ENCODE peak calls at places on chromosomes 16 and 17, in nine cellular contexts. U is germinal center; T is cardiac muscle cell; F is CD4-positive, alpha-beta T cell; J is HS-27A; B is occipital lobe; W is nucleus accumbens; O is AG09319; Y is fibroblast of pulmonary artery. C is an unnamed sample.

GRCh38 chr16:30459456-30459855 is 13.1 kb upstream of the ITGAL start:
- DNase-seq in F (no peak), O (no peak), W (no peak), T (no peak), B (no peak), J (no peak), Y (no peak), U (no peak), C (no peak)

GRCh38 chr17:77894126-77894956 is 64.2 kb upstream of the TNRC6C start:
- DNase-seq in T (no peak), F (no peak), J (no peak), Y (no peak), U (no peak), B (no peak), W (no peak), O (no peak), C (no peak)

GRCh38 chr17:61309857-61310256 is 89.8 kb upstream of the TBX2 start:
- DNase-seq in B (no peak), U (no peak), Y (peak), W (no peak), T (no peak), O (no peak), F (no peak), J (no peak), C (no peak)

GRCh38 chr17:60090412-60090811 is 11.7 kb upstream of the HEATR6 start:
- DNase-seq in F (no peak), Y (no peak), O (no peak), T (no peak), B (no peak), W (no peak), J (no peak), U (no peak), C (no peak)

GRCh38 chr16:28309811-28310311 is 17.5 kb downstream of the SBK1 start:
- DNase-seq in T (no peak), B (peak), U (no peak), Y (no peak), J (no peak), F (peak), W (no peak), O (no peak), C (no peak)

GRCh38 chr17:33527290-33527689 is 234.2 kb upstream of the ASIC2 start:
- DNase-seq in U (no peak), Y (no peak), F (no peak), W (no peak), O (no peak), T (no peak), B (no peak), J (no peak), C (no peak)

GRCh38 chr17:17919169-17920107 is 52.8 kb downstream of the TOM1L2 start:
- DNase-seq in W (peak), F (peak), O (peak), T (peak), J (peak), B (peak), Y (peak), U (peak), C (peak)

GRCh38 chr16:4788489-4788889 is 344 bp upstream of the SEPTIN12 start:
- DNase-seq in F (no peak), O (no peak), B (no peak), U (no peak), J (no peak), T (peak), Y (no peak), W (no peak), C (no peak)

GRCh38 chr16:46746821-46747776 is 1.0 kb downstream of the MYLK3 start:
- DNase-seq in Y (no peak), T (peak), F (no peak), U (no peak), W (no peak), J (no peak), B (no peak), O (no peak), C (no peak)

GRCh38 chr16:48617711-48618148 is 7.8 kb upstream of the N4BP1 start:
- DNase-seq in W (peak), U (no peak), F (no peak), B (no peak), O (peak), J (no peak), T (peak), Y (peak), C (no peak)

GRCh38 chr17:4559851-4560820 is at the start of gene GGT6:
- DNase-seq in Y (no peak), O (no peak), U (no peak), W (no peak), F (no peak), T (no peak), B (no peak), J (no peak), C (no peak)

GRCh38 chr17:17587614-17588336 is 3.7 kb downstream of the PEMT start:
- DNase-seq in J (no peak), F (no peak), U (no peak), O (no peak), B (no peak), W (no peak), Y (no peak), T (no peak), C (no peak)

GRCh38 chr16:14007460-14007859 is 63.7 kb upstream of the MRTFB start:
- DNase-seq in T (no peak), U (no peak), J (no peak), Y (peak), O (peak), F (no peak), W (no peak), B (no peak), C (no peak)

GRCh38 chr17:15038656-15039055 is 226.5 kb downstream of the PMP22 start:
- DNase-seq in J (no peak), W (no peak), U (no peak), O (peak), T (no peak), Y (no peak), B (no peak), F (no peak), C (no peak)

GRCh38 chr16:4947722-4948503 is 10.2 kb upstream of the SEC14L5 start:
- DNase-seq in T (no peak), U (no peak), W (no peak), F (no peak), J (no peak), Y (no peak), O (no peak), B (no peak), C (no peak)

GRCh38 chr16:26413780-26414179 is 652.9 kb upstream of the C16orf82 start:
- DNase-seq in U (no peak), B (no peak), T (no peak), O (no peak), J (no peak), F (no peak), Y (no peak), W (peak), C (no peak)

GRCh38 chr17:38969281-38969680 is 2.1 kb upstream of the FBXO47 start:
- DNase-seq in U (no peak), Y (no peak), J (no peak), F (no peak), B (no peak), O (no peak), T (no peak), W (no peak), C (no peak)

GRCh38 chr16:82888616-82889015 is 261.8 kb downstream of the CDH13 start:
- DNase-seq in U (no peak), J (no peak), B (no peak), O (peak), F (no peak), T (no peak), W (no peak), Y (peak), C (no peak)

GRCh38 chr17:29807520-29808361 is 122.3 kb downstream of the SSH2 start:
- DNase-seq in F (peak), J (no peak), O (peak), Y (peak), T (peak), W (peak), U (peak), B (peak), C (no peak)

GRCh38 chr16:65125871-65126270 is 4.0 kb upstream of the CDH11 start:
- DNase-seq in T (no peak), Y (peak), B (no peak), W (no peak), O (no peak), F (no peak), J (no peak), U (no peak), C (peak)

GRCh38 chr17:37079735-37080134 is 131.0 kb downstream of the AATF start:
- DNase-seq in W (no peak), J (no peak), F (no peak), U (no peak), O (peak), Y (peak), T (no peak), B (no peak), C (no peak)

GRCh38 chr17:29617481-29618271 is 5.0 kb downstream of the CORO6 start:
- DNase-seq in J (no peak), O (no peak), B (peak), W (peak), Y (peak), T (peak), F (peak), U (peak), C (no peak)

GRCh38 chr16:75272097-75272548 is 20.7 kb upstream of the BCAR1 start:
- DNase-seq in O (no peak), Y (no peak), B (no peak), T (peak), F (no peak), W (no peak), J (no peak), U (no peak), C (no peak)

GRCh38 chr17:50117202-50118040 is 12.5 kb downstream of the SAMD14 start:
- DNase-seq in W (no peak), T (peak), U (peak), J (no peak), F (peak), B (no peak), O (no peak), Y (peak), C (no peak)

GRCh38 chr17:29613371-29613837 is 9.3 kb downstream of the CORO6 start:
- DNase-seq in U (peak), T (peak), J (no peak), B (peak), W (peak), O (no peak), Y (peak), F (peak), C (peak)

C was measured in esophagus muscularis mucosa.